ENCODE peak calls at places on chromosomes 7 and 10, in four cellular contexts. One of them, this sample, is unnamed.

GRCh38 chr10:69004821-69005220 is 16.2 kb downstream of the KIFBP start:
- DNase-seq in GM06990: no peak
- DNase-seq in endodermal cell: no peak
- DNase-seq in choroid plexus epithelial cell: peak; percentile 82
- DNase-seq in this sample: peak; percentile 60

GRCh38 chr7:106618480-106618879 is 42.5 kb downstream of the CCDC71L start:
- DNase-seq in GM06990: no peak
- DNase-seq in endodermal cell: no peak
- DNase-seq in choroid plexus epithelial cell: peak; percentile 90
- DNase-seq in this sample: no peak

GRCh38 chr10:31069411-31069810 is 37.7 kb upstream of the ZNF438 start:
- DNase-seq in GM06990: no peak
- DNase-seq in endodermal cell: no peak
- DNase-seq in choroid plexus epithelial cell: no peak
- DNase-seq in this sample: no peak

GRCh38 chr10:583433-583832 is 106.0 kb downstream of the DIP2C start:
- DNase-seq in GM06990: no peak
- DNase-seq in endodermal cell: no peak
- DNase-seq in choroid plexus epithelial cell: no peak
- DNase-seq in this sample: no peak

GRCh38 chr10:72720814-72721665 is 29.1 kb downstream of the MCU start:
- DNase-seq in GM06990: no peak
- DNase-seq in endodermal cell: no peak
- DNase-seq in choroid plexus epithelial cell: no peak
- DNase-seq in this sample: no peak

GRCh38 chr10:60480865-60481563 is 91.3 kb upstream of the ANK3 start:
- DNase-seq in GM06990: no peak
- DNase-seq in endodermal cell: no peak
- DNase-seq in choroid plexus epithelial cell: peak; percentile 69
- DNase-seq in this sample: no peak

GRCh38 chr7:146772581-146772980 is 656.0 kb downstream of the CNTNAP2 start:
- DNase-seq in GM06990: no peak
- DNase-seq in endodermal cell: peak; percentile 91
- DNase-seq in choroid plexus epithelial cell: peak; percentile 9
- DNase-seq in this sample: no peak

GRCh38 chr7:68857571-68857970 is 740.7 kb upstream of the AUTS2 start:
- DNase-seq in GM06990: no peak
- DNase-seq in endodermal cell: no peak
- DNase-seq in choroid plexus epithelial cell: no peak
- DNase-seq in this sample: no peak

GRCh38 chr7:95322874-95323273 is 1.5 kb downstream of the PON1 start:
- DNase-seq in GM06990: no peak
- DNase-seq in endodermal cell: no peak
- DNase-seq in choroid plexus epithelial cell: peak; percentile 2
- DNase-seq in this sample: no peak

GRCh38 chr10:117541405-117541908 is 1.1 kb upstream of the EMX2 start:
- DNase-seq in GM06990: no peak
- DNase-seq in endodermal cell: peak; percentile 90
- DNase-seq in choroid plexus epithelial cell: peak; percentile 85
- DNase-seq in this sample: no peak

GRCh38 chr7:55489552-55489951 is 82.8 kb downstream of the VOPP1 start:
- DNase-seq in GM06990: no peak
- DNase-seq in endodermal cell: no peak
- DNase-seq in choroid plexus epithelial cell: no peak
- DNase-seq in this sample: no peak

GRCh38 chr10:35232509-35232908 is 103.8 kb upstream of the CCNY start:
- DNase-seq in GM06990: no peak
- DNase-seq in endodermal cell: no peak
- DNase-seq in choroid plexus epithelial cell: no peak
- DNase-seq in this sample: no peak

GRCh38 chr10:130689743-130690626 is 553.8 kb downstream of the GLRX3 start:
- DNase-seq in GM06990: no peak
- DNase-seq in endodermal cell: no peak
- DNase-seq in choroid plexus epithelial cell: no peak
- DNase-seq in this sample: no peak

GRCh38 chr10:90589825-90590224 is 268.0 kb downstream of the HTR7 start:
- DNase-seq in GM06990: no peak
- DNase-seq in endodermal cell: no peak
- DNase-seq in choroid plexus epithelial cell: no peak
- DNase-seq in this sample: no peak

GRCh38 chr10:8498881-8499280 is 444.4 kb downstream of the GATA3 start:
- DNase-seq in GM06990: no peak
- DNase-seq in endodermal cell: no peak
- DNase-seq in choroid plexus epithelial cell: no peak
- DNase-seq in this sample: no peak

GRCh38 chr10:63055705-63056104 is 77.4 kb upstream of the NRBF2 start:
- DNase-seq in GM06990: no peak
- DNase-seq in endodermal cell: no peak
- DNase-seq in choroid plexus epithelial cell: no peak
- DNase-seq in this sample: no peak

GRCh38 chr10:132614431-132615341 is 77.1 kb downstream of the INPP5A start:
- DNase-seq in GM06990: no peak
- DNase-seq in endodermal cell: no peak
- DNase-seq in choroid plexus epithelial cell: no peak
- DNase-seq in this sample: no peak

GRCh38 chr10:24384954-24385353 is 176.0 kb downstream of the KIAA1217 start:
- DNase-seq in GM06990: no peak
- DNase-seq in endodermal cell: no peak
- DNase-seq in choroid plexus epithelial cell: peak; percentile 25
- DNase-seq in this sample: no peak

GRCh38 chr10:6143128-6143527 is 54.3 kb downstream of the RBM17 start:
- DNase-seq in GM06990: no peak
- DNase-seq in endodermal cell: no peak
- DNase-seq in choroid plexus epithelial cell: no peak
- DNase-seq in this sample: no peak

GRCh38 chr10:125084191-125085186 is 75.9 kb downstream of the CTBP2 start:
- DNase-seq in GM06990: no peak
- DNase-seq in endodermal cell: peak; percentile 79
- DNase-seq in choroid plexus epithelial cell: peak; percentile 94
- DNase-seq in this sample: no peak

GRCh38 chr7:73341877-73342276 is 13.9 kb downstream of the FKBP6 start:
- DNase-seq in GM06990: no peak
- DNase-seq in endodermal cell: no peak
- DNase-seq in choroid plexus epithelial cell: peak; percentile 93
- DNase-seq in this sample: peak; percentile 39

GRCh38 chr7:155850001-155850436 is 37.8 kb upstream of the SHH start:
- DNase-seq in GM06990: no peak
- DNase-seq in endodermal cell: peak; percentile 17
- DNase-seq in choroid plexus epithelial cell: no peak
- DNase-seq in this sample: no peak

GRCh38 chr10:60662917-60663614 is 115.2 kb upstream of the CDK1 start:
- DNase-seq in GM06990: no peak
- DNase-seq in endodermal cell: peak; percentile 53
- DNase-seq in choroid plexus epithelial cell: peak; percentile 72
- DNase-seq in this sample: no peak

GRCh38 chr10:68086011-68086410 is 10.9 kb upstream of the HERC4 start:
- DNase-seq in GM06990: no peak
- DNase-seq in endodermal cell: no peak
- DNase-seq in choroid plexus epithelial cell: no peak
- DNase-seq in this sample: no peak

GRCh38 chr10:128881086-128881485 is 586.0 kb upstream of the MGMT start:
- DNase-seq in GM06990: no peak
- DNase-seq in endodermal cell: peak; percentile 13
- DNase-seq in choroid plexus epithelial cell: no peak
- DNase-seq in this sample: no peak

GRCh38 chr10:95572451-95572850 is 11.3 kb upstream of the SORBS1 start:
- DNase-seq in GM06990: no peak
- DNase-seq in endodermal cell: no peak
- DNase-seq in choroid plexus epithelial cell: no peak
- DNase-seq in this sample: no peak

GRCh38 chr10:14623931-14624330 is 150.8 kb downstream of the FAM107B start:
- DNase-seq in GM06990: no peak
- DNase-seq in endodermal cell: no peak
- DNase-seq in choroid plexus epithelial cell: no peak
- DNase-seq in this sample: no peak

GRCh38 chr7:102111063-102111757 is 175.5 kb upstream of the SH2B2 start:
- DNase-seq in GM06990: no peak
- DNase-seq in endodermal cell: peak; percentile 38
- DNase-seq in choroid plexus epithelial cell: no peak
- DNase-seq in this sample: no peak
- H3K4me3 ChIP-seq in GM06990: no peak overlapping the region
- H3K4me3 ChIP-seq in endodermal cell: no peak overlapping the region
- H3K4me3 ChIP-seq in choroid plexus epithelial cell: no peak overlapping the region
- H3K4me3 ChIP-seq in this sample: no peak overlapping the region

DNA sequence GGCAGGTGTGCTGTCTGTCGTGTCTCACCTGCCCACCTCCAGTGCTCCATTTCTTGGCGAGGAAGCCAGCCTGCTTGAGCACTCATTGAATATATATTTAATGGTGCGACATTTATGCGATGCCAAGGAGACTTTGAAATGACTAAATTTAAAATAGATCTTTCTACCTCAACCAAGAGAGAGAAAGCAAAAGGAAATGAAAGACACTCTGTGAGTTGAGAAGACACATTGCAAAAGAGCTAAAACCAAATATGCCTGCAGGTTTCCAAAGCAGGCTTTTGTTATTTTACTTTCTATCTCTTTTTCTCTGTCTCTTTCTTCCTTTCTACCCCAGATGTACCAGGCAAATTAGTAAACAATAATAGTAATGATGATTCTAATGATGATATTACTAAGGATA is 53.6 kb upstream of the AOAH start:
- DNase-seq in GM06990: no peak
- DNase-seq in endodermal cell: no peak
- DNase-seq in choroid plexus epithelial cell: no peak
- DNase-seq in this sample: no peak
- H3K4me3 ChIP-seq in GM06990: no peak overlapping the region
- H3K4me3 ChIP-seq in endodermal cell: no peak overlapping the region
- H3K4me3 ChIP-seq in choroid plexus epithelial cell: no peak overlapping the region
- H3K4me3 ChIP-seq in this sample: no peak overlapping the region

GRCh38 chr10:4315529-4315928 is 510.5 kb upstream of the AKR1E2 start:
- DNase-seq in GM06990: no peak
- DNase-seq in endodermal cell: no peak
- DNase-seq in choroid plexus epithelial cell: peak; percentile 85
- DNase-seq in this sample: no peak
- H3K4me3 ChIP-seq in GM06990: no peak overlapping the region
- H3K4me3 ChIP-seq in endodermal cell: no peak overlapping the region
- H3K4me3 ChIP-seq in choroid plexus epithelial cell: no peak overlapping the region
- H3K4me3 ChIP-seq in this sample: no peak overlapping the region

DNA sequence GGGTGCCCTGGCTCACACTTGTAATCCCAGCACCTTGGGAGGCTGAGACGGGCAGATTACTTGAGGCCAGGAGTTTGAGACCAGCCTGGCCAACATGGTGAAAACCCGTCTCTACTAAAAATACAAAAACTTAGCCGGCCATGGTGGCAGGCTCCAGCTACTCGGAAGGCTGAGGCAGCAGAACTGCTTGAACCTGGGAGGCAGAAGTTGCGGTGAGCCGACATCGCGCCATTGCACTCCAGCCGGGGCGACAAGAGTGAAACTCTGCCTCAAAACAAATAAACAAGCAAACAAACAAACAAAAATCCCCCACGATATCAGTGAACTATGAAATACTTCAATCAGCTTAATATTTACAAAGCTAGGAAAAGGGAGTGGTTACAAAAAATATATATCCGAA is 382.3 kb upstream of the KCND2 start:
- DNase-seq in GM06990: no peak
- DNase-seq in endodermal cell: no peak
- DNase-seq in choroid plexus epithelial cell: no peak
- DNase-seq in this sample: no peak
- H3K4me3 ChIP-seq in GM06990: no peak overlapping the region
- H3K4me3 ChIP-seq in endodermal cell: no peak overlapping the region
- H3K4me3 ChIP-seq in choroid plexus epithelial cell: no peak overlapping the region
- H3K4me3 ChIP-seq in this sample: no peak overlapping the region

GRCh38 chr7:127657500-127657899 is 5.5 kb downstream of the SND1 start:
- DNase-seq in GM06990: no peak
- DNase-seq in endodermal cell: no peak
- DNase-seq in choroid plexus epithelial cell: no peak
- DNase-seq in this sample: no peak

GRCh38 chr7:127653396-127653795 is 1.4 kb downstream of the SND1 start:
- DNase-seq in GM06990: no peak
- DNase-seq in endodermal cell: no peak
- DNase-seq in choroid plexus epithelial cell: no peak
- DNase-seq in this sample: no peak

GRCh38 chr7:127652333-127653248 is 597 bp downstream of the SND1 start:
- DNase-seq in GM06990: no peak
- DNase-seq in endodermal cell: no peak
- DNase-seq in choroid plexus epithelial cell: peak; percentile 55
- DNase-seq in this sample: peak; percentile 41

GRCh38 chr7:127655720-127656119 is 3.7 kb downstream of the SND1 start:
- DNase-seq in GM06990: no peak
- DNase-seq in endodermal cell: no peak
- DNase-seq in choroid plexus epithelial cell: no peak
- DNase-seq in this sample: no peak

GRCh38 chr7:127654404-127655392 is 2.7 kb downstream of the SND1 start:
- DNase-seq in GM06990: no peak
- DNase-seq in endodermal cell: no peak
- DNase-seq in choroid plexus epithelial cell: peak; percentile 31
- DNase-seq in this sample: peak; percentile 24
- H3K4me3 ChIP-seq in GM06990: peak overlapping the region; percentile 99
- H3K4me3 ChIP-seq in endodermal cell: peak overlapping the region; percentile 95
- H3K4me3 ChIP-seq in choroid plexus epithelial cell: no peak overlapping the region
- H3K4me3 ChIP-seq in this sample: peak overlapping the region; percentile 85

GRCh38 chr7:3070908-3071307 is 27.2 kb upstream of the CARD11 start:
- DNase-seq in GM06990: no peak
- DNase-seq in endodermal cell: no peak
- DNase-seq in choroid plexus epithelial cell: no peak
- DNase-seq in this sample: no peak

GRCh38 chr7:3068568-3068967 is 24.9 kb upstream of the CARD11 start:
- DNase-seq in GM06990: no peak
- DNase-seq in endodermal cell: no peak
- DNase-seq in choroid plexus epithelial cell: no peak
- DNase-seq in this sample: peak; percentile 43

GRCh38 chr7:3067193-3067592 is 23.5 kb upstream of the CARD11 start:
- DNase-seq in GM06990: no peak
- DNase-seq in endodermal cell: no peak
- DNase-seq in choroid plexus epithelial cell: no peak
- DNase-seq in this sample: peak; percentile 35

GRCh38 chr7:3067606-3068005 is 23.9 kb upstream of the CARD11 start:
- DNase-seq in GM06990: no peak
- DNase-seq in endodermal cell: no peak
- DNase-seq in choroid plexus epithelial cell: no peak
- DNase-seq in this sample: peak; percentile 36

GRCh38 chr7:3069767-3070449 is 26.2 kb upstream of the CARD11 start:
- DNase-seq in GM06990: no peak
- DNase-seq in endodermal cell: no peak
- DNase-seq in choroid plexus epithelial cell: no peak
- DNase-seq in this sample: no peak
- H3K4me3 ChIP-seq in GM06990: no peak overlapping the region
- H3K4me3 ChIP-seq in endodermal cell: no peak overlapping the region
- H3K4me3 ChIP-seq in choroid plexus epithelial cell: no peak overlapping the region
- H3K4me3 ChIP-seq in this sample: no peak overlapping the region